ENCODE peak calls at places on chromosomes 1 and 21, in eight cellular contexts. I is adrenal gland, E is heart right ventricle, K is left ventricle myocardium inferior, Y is prostate gland, S is colonic mucosa, B is lower leg skin, Z is bronchial epithelial cell. C is an unnamed sample.

GRCh38 chr1:92623187-92623778 is 136.6 kb upstream of the GFI1 start:
- DNase-seq in I (no peak), E (no peak), K (no peak), Y (no peak), S (no peak), B (no peak), Z (peak; percentile 22), C (peak; percentile 20)

GRCh38 chr1:10338047-10338446 is 60.8 kb upstream of the PGD start:
- DNase-seq in I (peak; percentile 48), E (peak; percentile 47), K (peak; percentile 40), Y (no peak), S (peak; percentile 38), B (no peak), Z (peak; percentile 14), C (peak; percentile 40)

GRCh38 chr1:97562096-97562495 is 358.7 kb downstream of the DPYD start:
- DNase-seq in I (no peak), E (no peak), K (no peak), Y (no peak), S (no peak), B (no peak), Z (no peak), C (no peak)

GRCh38 chr1:207910678-207911354 is at the start of gene CD34:
- DNase-seq in I (peak; percentile 46), E (peak; percentile 80), K (peak; percentile 85), Y (no peak), S (no peak), B (peak; percentile 94), Z (no peak), C (no peak)

GRCh38 chr1:198798923-198799386 is 160.1 kb downstream of the PTPRC start:
- DNase-seq in I (no peak), E (no peak), K (no peak), Y (no peak), S (no peak), B (no peak), Z (no peak), C (no peak)

GRCh38 chr1:214337015-214337414 is 56.1 kb downstream of the SMYD2 start:
- DNase-seq in I (no peak), E (no peak), K (no peak), Y (no peak), S (no peak), B (no peak), Z (no peak), C (no peak)

GRCh38 chr21:43727571-43728466 is 8.9 kb downstream of the PDXK start:
- DNase-seq in I (peak; percentile 84), E (no peak), K (peak; percentile 64), Y (no peak), S (no peak), B (no peak), Z (no peak), C (no peak)

GRCh38 chr1:203607169-203607873 is 19.3 kb upstream of the ATP2B4 start:
- DNase-seq in I (peak; percentile 96), E (no peak), K (peak; percentile 41), Y (no peak), S (no peak), B (no peak), Z (peak; percentile 86), C (peak; percentile 93)

GRCh38 chr1:223429313-223429731 is 36.1 kb downstream of the CCDC185 start:
- DNase-seq in I (peak; percentile 82), E (peak; percentile 42), K (no peak), Y (peak; percentile 30), S (no peak), B (no peak), Z (peak; percentile 95), C (peak; percentile 13)

GRCh38 chr1:182143825-182144661 is 82.5 kb upstream of the ZNF648 start:
- DNase-seq in I (peak; percentile 59), E (peak; percentile 66), K (peak; percentile 77), Y (peak; percentile 76), S (peak; percentile 65), B (peak; percentile 96), Z (peak; percentile 92), C (peak; percentile 74)

GRCh38 chr1:168920456-168921094 is 185.9 kb upstream of the ATP1B1 start:
- DNase-seq in I (peak; percentile 22), E (peak; percentile 58), K (no peak), Y (peak; percentile 39), S (no peak), B (no peak), Z (peak; percentile 97), C (no peak)

GRCh38 chr1:230029244-230029643 is 37.8 kb upstream of the GALNT2 start:
- DNase-seq in I (no peak), E (no peak), K (no peak), Y (no peak), S (peak; percentile 31), B (no peak), Z (no peak), C (no peak)

GRCh38 chr21:39504230-39504629 is 52.5 kb downstream of the SH3BGR start:
- DNase-seq in I (no peak), E (no peak), K (no peak), Y (no peak), S (no peak), B (no peak), Z (no peak), C (no peak)

GRCh38 chr1:68328485-68328884 is 96.2 kb upstream of the WLS start:
- DNase-seq in I (no peak), E (no peak), K (no peak), Y (no peak), S (no peak), B (no peak), Z (no peak), C (no peak)

GRCh38 chr1:245277276-245277675 is 122.5 kb downstream of the KIF26B start:
- DNase-seq in I (no peak), E (no peak), K (no peak), Y (no peak), S (no peak), B (no peak), Z (no peak), C (no peak)

GRCh38 chr1:46072975-46073374 is 59.5 kb downstream of the PIK3R3 start:
- DNase-seq in I (no peak), E (no peak), K (no peak), Y (no peak), S (no peak), B (no peak), Z (peak; percentile 74), C (no peak)

GRCh38 chr1:157993179-157994080 is at the start of gene KIRREL1:
- DNase-seq in I (peak; percentile 68), E (peak; percentile 74), K (peak; percentile 67), Y (peak; percentile 44), S (peak; percentile 48), B (peak; percentile 91), Z (no peak), C (peak; percentile 79)

GRCh38 chr1:20090119-20090518 is 20.1 kb downstream of the PLA2G5 start:
- DNase-seq in I (no peak), E (no peak), K (no peak), Y (no peak), S (no peak), B (no peak), Z (no peak), C (no peak)

GRCh38 chr1:160078392-160079195 is 2.7 kb upstream of the KCNJ9 start:
- DNase-seq in I (peak; percentile 55), E (no peak), K (no peak), Y (no peak), S (peak; percentile 50), B (no peak), Z (peak; percentile 32), C (no peak)

GRCh38 chr1:244413736-244414135 is 38.0 kb downstream of the ADSS2 start:
- DNase-seq in I (no peak), E (no peak), K (no peak), Y (no peak), S (no peak), B (no peak), Z (peak; percentile 26), C (peak; percentile 14)

GRCh38 chr1:100459815-100460114 is 78.2 kb upstream of the GPR88 start:
- DNase-seq in I (no peak), E (no peak), K (no peak), Y (no peak), S (no peak), B (no peak), Z (no peak), C (no peak)

GRCh38 chr1:42348498-42348897 is 13.5 kb upstream of the FOXJ3 start:
- DNase-seq in I (no peak), E (no peak), K (no peak), Y (no peak), S (no peak), B (no peak), Z (no peak), C (no peak)

GRCh38 chr1:32890516-32891240 is 4.4 kb downstream of the HPCA start:
- DNase-seq in I (no peak), E (no peak), K (no peak), Y (no peak), S (no peak), B (no peak), Z (no peak), C (no peak)

GRCh38 chr1:184563308-184563707 is 176.5 kb downstream of the C1orf21 start:
- DNase-seq in I (no peak), E (no peak), K (no peak), Y (no peak), S (no peak), B (no peak), Z (peak; percentile 39), C (peak; percentile 47)

GRCh38 chr1:26295194-26296138 is 11.0 kb downstream of the UBXN11 start:
- DNase-seq in I (no peak), E (no peak), K (no peak), Y (no peak), S (no peak), B (no peak), Z (no peak), C (no peak)
- H3K4me3 ChIP-seq in I (no peak overlapping the region), E (no peak overlapping the region), K (no peak overlapping the region), Y (no peak overlapping the region), S (no peak overlapping the region), B (no peak overlapping the region), Z (no peak overlapping the region), C (no peak overlapping the region)

DNA sequence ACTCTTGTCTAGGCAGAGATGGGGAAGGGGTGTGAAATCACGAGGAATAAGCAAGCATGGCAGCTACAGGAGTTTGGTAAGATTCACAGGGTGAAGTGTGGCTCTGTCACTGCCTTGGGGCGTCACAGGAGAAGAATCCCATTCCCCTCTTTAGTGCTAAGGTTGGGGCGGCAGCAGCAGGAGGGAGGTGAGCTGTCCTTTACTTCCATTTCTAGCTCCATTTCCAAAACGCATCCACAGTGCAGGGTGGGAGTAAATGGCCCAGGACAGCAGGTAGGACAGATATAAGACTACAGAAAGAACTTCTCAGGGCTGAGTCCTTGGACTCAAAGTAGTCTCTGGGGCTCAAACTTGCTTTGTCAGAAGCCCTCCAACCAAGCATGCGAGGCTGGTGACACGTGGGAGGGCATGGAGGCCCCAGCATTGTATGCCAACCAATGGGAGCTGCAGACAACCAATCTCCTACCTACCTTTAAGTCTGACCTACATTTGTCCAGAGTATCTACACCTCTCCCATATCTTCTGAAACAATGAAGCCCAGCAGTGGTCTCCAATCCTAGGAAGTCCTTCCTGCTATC is 8.5 kb downstream of the MEF2D start:
- DNase-seq in I (no peak), E (no peak), K (no peak), Y (no peak), S (no peak), B (no peak), Z (no peak), C (no peak)
- H3K4me3 ChIP-seq in I (no peak overlapping the region), E (no peak overlapping the region), K (peak overlapping the region; percentile 98), Y (no peak overlapping the region), S (no peak overlapping the region), B (no peak overlapping the region), Z (no peak overlapping the region), C (no peak overlapping the region)

GRCh38 chr1:6820899-6821298 is 35.6 kb downstream of the CAMTA1 start:
- DNase-seq in I (no peak), E (no peak), K (no peak), Y (no peak), S (no peak), B (no peak), Z (no peak), C (no peak)
- H3K4me3 ChIP-seq in I (no peak overlapping the region), E (no peak overlapping the region), K (no peak overlapping the region), Y (no peak overlapping the region), S (no peak overlapping the region), B (no peak overlapping the region), Z (no peak overlapping the region), C (no peak overlapping the region)

GRCh38 chr1:246591504-246591903 is 25.2 kb downstream of the CNST start:
- DNase-seq in I (no peak), E (no peak), K (no peak), Y (no peak), S (no peak), B (no peak), Z (no peak), C (no peak)
- H3K4me3 ChIP-seq in I (no peak overlapping the region), E (no peak overlapping the region), K (no peak overlapping the region), Y (no peak overlapping the region), S (no peak overlapping the region), B (no peak overlapping the region), Z (no peak overlapping the region), C (no peak overlapping the region)